ENCODE peak calls at places on chromosomes 1 and 21, in nine cellular contexts. U is stimulated activated CD4-positive, alpha-beta T cell treated with anti-CD3 and anti-CD28 coated beads, Interleukin-2, amount 100 ng/mL, for 48 hours; T is activated CD8-positive, alpha-beta memory T cell treated with anti-CD3 and anti-CD28 coated beads for 1 hour; X is T follicular helper cell; M is HT1080; N is transverse colon; Z is EL; H is activated effector memory CD4-positive, alpha-beta T cell treated with Interleukin-2 at 50 U/mL for 16 hours; Q is mucosa of gallbladder. D is an unnamed sample.

GRCh38 chr1:185646202-185646683 is 87.9 kb upstream of the HMCN1 start:
- DNase-seq in T (no peak), U (no peak), Z (peak), M (peak), X (no peak), Q (peak), H (no peak), N (peak), D (no peak)

GRCh38 chr21:34122047-34122446 is 48.7 kb downstream of the MRPS6 start:
- DNase-seq in T (no peak), N (peak), H (no peak), Q (no peak), X (no peak), U (no peak), M (no peak), Z (no peak), D (no peak)

GRCh38 chr1:66422804-66423203 is 111.1 kb upstream of the SGIP1 start:
- DNase-seq in T (no peak), U (no peak), M (no peak), N (no peak), X (no peak), Q (no peak), H (no peak), Z (no peak), D (no peak)

GRCh38 chr1:207698822-207699483 is 52.9 kb upstream of the CD46 start:
- DNase-seq in X (no peak), T (no peak), Z (peak), M (peak), H (peak), N (peak), Q (peak), U (peak), D (peak)

GRCh38 chr1:116735246-116735645 is 19.0 kb upstream of the CD2 start:
- DNase-seq in Q (no peak), M (no peak), X (no peak), T (no peak), H (no peak), U (no peak), N (no peak), Z (no peak), D (no peak)

GRCh38 chr1:182054698-182055326 is 6.7 kb downstream of the ZNF648 start:
- DNase-seq in Z (peak), X (peak), Q (peak), H (no peak), N (peak), U (peak), M (peak), T (peak), D (peak)

GRCh38 chr1:31750858-31751638 is 13.1 kb downstream of the ADGRB2 start:
- DNase-seq in N (peak), U (no peak), H (peak), M (peak), T (no peak), Q (no peak), X (no peak), Z (peak), D (no peak)

GRCh38 chr1:96256391-96256790 is 465.2 kb upstream of the PTBP2 start:
- DNase-seq in Q (no peak), H (no peak), Z (no peak), N (no peak), U (no peak), T (no peak), M (no peak), X (no peak), D (no peak)

GRCh38 chr1:56584910-56585528 is 5.7 kb upstream of the PLPP3 start:
- DNase-seq in Q (peak), T (no peak), Z (peak), H (no peak), M (peak), X (no peak), N (no peak), U (no peak), D (no peak)

GRCh38 chr1:159591981-159592380 is 4.4 kb downstream of the APCS start:
- DNase-seq in N (no peak), U (no peak), T (no peak), M (no peak), X (no peak), Z (peak), Q (no peak), H (no peak), D (no peak)

GRCh38 chr1:202107321-202107761 is 15.4 kb upstream of the GPR37L1 start:
- DNase-seq in Q (peak), U (no peak), X (no peak), N (peak), M (no peak), Z (no peak), H (no peak), T (no peak), D (no peak)

GRCh38 chr1:44733365-44733764 is 2.4 kb upstream of the RNU5D-1 start:
- DNase-seq in N (no peak), Z (peak), Q (no peak), T (no peak), M (peak), U (no peak), H (no peak), X (no peak), D (no peak)

GRCh38 chr1:21573971-21574458 is 64.8 kb downstream of the ALPL start:
- DNase-seq in X (no peak), M (peak), Q (peak), T (no peak), U (peak), Z (peak), N (peak), H (no peak), D (peak)

GRCh38 chr1:94332952-94333351 is 85.2 kb upstream of the ABCD3 start:
- DNase-seq in U (no peak), H (no peak), Z (peak), M (peak), X (no peak), N (no peak), T (no peak), Q (no peak), D (no peak)

GRCh38 chr1:166164995-166165660 is 1.7 kb downstream of the FAM78B start:
- DNase-seq in Z (peak), H (no peak), N (peak), T (no peak), M (peak), Q (peak), U (peak), X (no peak), D (peak)

GRCh38 chr1:207857447-207857846 is 53.5 kb downstream of the CD34 start:
- DNase-seq in U (no peak), Q (no peak), H (no peak), M (no peak), X (no peak), Z (no peak), N (no peak), T (no peak), D (no peak)

GRCh38 chr1:170929412-170929834 is 5.9 kb upstream of the MROH9 start:
- DNase-seq in U (no peak), N (no peak), X (no peak), Z (peak), H (no peak), M (no peak), Q (no peak), T (no peak), D (no peak)

GRCh38 chr1:4177425-4178150 is 277.5 kb upstream of the C1orf174 start:
- DNase-seq in Q (no peak), N (no peak), T (no peak), U (no peak), Z (no peak), M (no peak), H (no peak), X (no peak), D (no peak)

GRCh38 chr1:84772428-84772943 is 82.2 kb upstream of the SSX2IP start:
- DNase-seq in M (peak), N (peak), Q (peak), Z (peak), H (peak), U (peak), X (peak), T (peak), D (peak)

GRCh38 chr1:29339176-29339575 is 102.9 kb downstream of the PTPRU start:
- DNase-seq in H (no peak), M (no peak), N (no peak), T (no peak), Q (no peak), Z (no peak), U (no peak), X (no peak), D (no peak)

GRCh38 chr1:34066921-34067603 is 98.0 kb downstream of the CSMD2 start:
- DNase-seq in H (no peak), U (no peak), Q (no peak), Z (peak), T (no peak), X (no peak), M (peak), N (no peak), D (no peak)

GRCh38 chr1:67608661-67609571 is 76.1 kb upstream of the GADD45A start:
- DNase-seq in M (no peak), N (no peak), T (no peak), U (no peak), Z (no peak), H (no peak), X (no peak), Q (no peak), D (no peak)

GRCh38 chr1:241684108-241684507 is 32.0 kb downstream of the WDR64 start:
- DNase-seq in Z (no peak), Q (no peak), M (no peak), H (no peak), X (no peak), N (no peak), U (no peak), T (no peak), D (no peak)

GRCh38 chr1:22886211-22886610 is 86.5 kb downstream of the LACTBL1 start:
- DNase-seq in N (no peak), Z (peak), X (no peak), U (no peak), Q (no peak), H (no peak), T (no peak), M (no peak), D (no peak)

GRCh38 chr21:41933259-41934079 is 20.3 kb downstream of the C2CD2 start:
- DNase-seq in Z (peak), U (no peak), T (no peak), X (no peak), H (no peak), N (no peak), Q (no peak), M (peak), D (no peak)

GRCh38 chr1:92365378-92366044 is 66.7 kb downstream of the RPAP2 start:
- DNase-seq in N (no peak), T (no peak), H (no peak), U (no peak), Q (no peak), M (no peak), Z (no peak), X (no peak), D (no peak)

GRCh38 chr1:174964261-174964984 is 35.3 kb upstream of the CACYBP start:
- DNase-seq in T (no peak), X (peak), M (no peak), H (no peak), Z (no peak), U (no peak), N (no peak), Q (no peak), D (no peak)

GRCh38 chr1:29286194-29286767 is 50.0 kb downstream of the PTPRU start:
- DNase-seq in Z (no peak), U (no peak), N (no peak), H (no peak), X (no peak), M (no peak), T (no peak), Q (no peak), D (no peak)

GRCh38 chr1:10291705-10292104 is 81.3 kb downstream of the KIF1B start:
- DNase-seq in U (no peak), T (no peak), Z (no peak), H (no peak), X (no peak), M (no peak), Q (no peak), N (no peak), D (no peak)

GRCh38 chr1:203557390-203557789 is 63.4 kb downstream of the OPTC start:
- DNase-seq in X (no peak), Q (peak), T (no peak), H (no peak), U (no peak), M (peak), Z (peak), N (peak), D (no peak)

GRCh38 chr21:25717491-25718139 is 17.1 kb downstream of the ATP5PF start:
- DNase-seq in M (no peak), X (no peak), Q (no peak), Z (peak), U (no peak), N (no peak), H (no peak), T (no peak), D (no peak)

GRCh38 chr1:228487336-228488106 is at the start of gene RNF187:
- DNase-seq in X (peak), M (no peak), N (peak), Q (peak), U (no peak), Z (no peak), T (peak), H (no peak), D (no peak)

GRCh38 chr1:113275691-113276090 is 114.6 kb upstream of the MAGI3 start:
- DNase-seq in Z (no peak), M (no peak), T (no peak), H (no peak), X (no peak), Q (no peak), U (no peak), N (no peak), D (no peak)

GRCh38 chr1:73356485-73356884 is 841.5 kb downstream of the LRRIQ3 start:
- DNase-seq in H (no peak), T (no peak), U (no peak), M (no peak), N (no peak), Q (no peak), X (no peak), Z (no peak), D (no peak)

GRCh38 chr1:19644761-19645543 is 841 bp downstream of the NBL1 start:
- DNase-seq in M (no peak), Z (peak), N (peak), H (peak), X (no peak), T (peak), U (peak), Q (no peak), D (peak)

GRCh38 chr1:56833088-56833487 is 13.9 kb upstream of the FYB2 start:
- DNase-seq in X (no peak), Z (no peak), N (no peak), H (no peak), T (no peak), M (no peak), U (no peak), Q (no peak), D (no peak)

GRCh38 chr1:187985145-187985896 is 1156.6 kb downstream of the PLA2G4A start:
- DNase-seq in Q (no peak), U (no peak), H (no peak), T (no peak), M (no peak), Z (no peak), X (no peak), N (no peak), D (no peak)

GRCh38 chr1:214332950-214333798 is 52.2 kb downstream of the SMYD2 start:
- DNase-seq in Q (peak), Z (peak), H (no peak), T (peak), N (peak), X (no peak), U (peak), M (peak), D (peak)

D was measured in WTC11.